ENCODE peak calls at places on chromosomes 1 and 21, in seven cellular contexts. V is brain microvascular endothelial cell, F is GM04504, D is posterior cingulate gyrus, P is non-pigmented ciliary epithelial cell, L is AML-193, M is HCEC 1CT. Z is an unnamed sample.

GRCh38 chr1:175178056-175178455 is 14.5 kb downstream of the KIAA0040 start:
- DNase-seq in V (no peak), F (no peak), D (no peak), P (no peak), L (no peak), M (no peak), Z (no peak)

GRCh38 chr1:30798389-30798951 is 40.9 kb upstream of the LAPTM5 start:
- DNase-seq in V (no peak), F (no peak), D (no peak), P (no peak), L (no peak), M (no peak), Z (peak)

GRCh38 chr1:218728994-218729393 is 383.9 kb downstream of the TGFB2 start:
- DNase-seq in V (no peak), F (no peak), D (no peak), P (no peak), L (no peak), M (no peak), Z (no peak)

GRCh38 chr1:151706464-151707415 is 9.9 kb downstream of the CELF3 start:
- DNase-seq in V (no peak), F (no peak), D (no peak), P (no peak), L (no peak), M (no peak), Z (no peak)

GRCh38 chr1:6999826-7000225 is 214.6 kb downstream of the CAMTA1 start:
- DNase-seq in V (no peak), F (no peak), D (no peak), P (no peak), L (no peak), M (no peak), Z (no peak)

GRCh38 chr1:46532498-46533178 is 18.8 kb downstream of the KNCN start:
- DNase-seq in V (no peak), F (no peak), D (peak), P (no peak), L (peak), M (peak), Z (peak)

GRCh38 chr1:167666416-167666815 is 36.4 kb downstream of the RCSD1 start:
- DNase-seq in V (peak), F (peak), D (no peak), P (no peak), L (no peak), M (no peak), Z (no peak)

GRCh38 chr1:209883341-209883971 is 54.6 kb upstream of the SYT14 start:
- DNase-seq in V (peak), F (peak), D (no peak), P (no peak), L (no peak), M (peak), Z (no peak)

GRCh38 chr1:3321559-3322439 is 132.7 kb upstream of the ARHGEF16 start:
- DNase-seq in V (no peak), F (no peak), D (no peak), P (no peak), L (no peak), M (no peak), Z (no peak)

GRCh38 chr1:97163591-97164275 is 442.1 kb downstream of the PTBP2 start:
- DNase-seq in V (no peak), F (no peak), D (no peak), P (no peak), L (no peak), M (no peak), Z (no peak)

GRCh38 chr1:115880981-115881672 is 40.2 kb upstream of the NHLH2 start:
- DNase-seq in V (no peak), F (no peak), D (no peak), P (no peak), L (no peak), M (no peak), Z (no peak)

GRCh38 chr21:32771134-32771523 is 426 bp downstream of the PAXBP1 start:
- DNase-seq in V (peak), F (peak), D (peak), P (no peak), L (peak), M (peak), Z (peak)